ENCODE peak calls at places on chromosome 12, in seven cellular contexts. J is MCF 10A, Y is tibial nerve, V is endodermal cell, X is type B pancreatic cell, T is brain microvascular endothelial cell, F is choroid plexus epithelial cell. P is an unnamed sample.

GRCh38 chr12:48105321-48105866 is 485 bp downstream of the SENP1 start:
- DNase-seq in J (no peak), Y (no peak), V (no peak), X (peak), T (peak), F (peak), P (no peak)

GRCh38 chr12:115010324-115010995 is 326.5 kb upstream of the TBX3 start:
- DNase-seq in J (peak), Y (no peak), V (no peak), X (no peak), T (no peak), F (peak), P (no peak)

GRCh38 chr12:14238224-14238792 is 127.2 kb upstream of the ATF7IP start:
- DNase-seq in J (peak), Y (no peak), V (no peak), X (no peak), T (no peak), F (peak), P (no peak)

GRCh38 chr12:119239040-119239439 is 60.3 kb downstream of the HSPB8 start:
- DNase-seq in J (no peak), Y (no peak), V (no peak), X (no peak), T (no peak), F (no peak), P (no peak)

GRCh38 chr12:1592444-1593231 is 1.7 kb downstream of the FBXL14 start:
- DNase-seq in J (peak), Y (no peak), V (peak), X (no peak), T (peak), F (peak), P (no peak)

GRCh38 chr12:121801601-121802484 is 2.0 kb upstream of the SETD1B start:
- DNase-seq in J (peak), Y (no peak), V (no peak), X (no peak), T (no peak), F (peak), P (no peak)

GRCh38 chr12:96224219-96224615 is 30.0 kb downstream of the ELK3 start:
- DNase-seq in J (no peak), Y (no peak), V (no peak), X (no peak), T (no peak), F (no peak), P (no peak)

GRCh38 chr12:65403188-65403587 is 124.7 kb downstream of the MSRB3 start:
- DNase-seq in J (no peak), Y (no peak), V (no peak), X (no peak), T (no peak), F (no peak), P (no peak)

GRCh38 chr12:27709932-27710591 is 570 bp upstream of the MRPS35 start:
- DNase-seq in J (no peak), Y (no peak), V (no peak), X (no peak), T (peak), F (peak), P (peak)

GRCh38 chr12:68954811-68955210 is 21.8 kb upstream of the CPM start:
- DNase-seq in J (no peak), Y (no peak), V (no peak), X (no peak), T (no peak), F (no peak), P (no peak)

GRCh38 chr12:51379571-51379970 is 11.6 kb downstream of the GALNT6 start:
- DNase-seq in J (no peak), Y (no peak), V (no peak), X (no peak), T (no peak), F (no peak), P (no peak)

GRCh38 chr12:52125499-52125900 is 46.0 kb downstream of the SMIM41 start:
- DNase-seq in J (no peak), Y (no peak), V (peak), X (no peak), T (no peak), F (no peak), P (no peak)

GRCh38 chr12:53115112-53115890 is 12.0 kb downstream of the SOAT2 start:
- DNase-seq in J (no peak), Y (no peak), V (peak), X (no peak), T (no peak), F (no peak), P (no peak)

GRCh38 chr12:120290541-120291312 is 976 bp downstream of the RNU4-2 start:
- DNase-seq in J (peak), Y (no peak), V (peak), X (no peak), T (no peak), F (no peak), P (no peak)

DNA sequence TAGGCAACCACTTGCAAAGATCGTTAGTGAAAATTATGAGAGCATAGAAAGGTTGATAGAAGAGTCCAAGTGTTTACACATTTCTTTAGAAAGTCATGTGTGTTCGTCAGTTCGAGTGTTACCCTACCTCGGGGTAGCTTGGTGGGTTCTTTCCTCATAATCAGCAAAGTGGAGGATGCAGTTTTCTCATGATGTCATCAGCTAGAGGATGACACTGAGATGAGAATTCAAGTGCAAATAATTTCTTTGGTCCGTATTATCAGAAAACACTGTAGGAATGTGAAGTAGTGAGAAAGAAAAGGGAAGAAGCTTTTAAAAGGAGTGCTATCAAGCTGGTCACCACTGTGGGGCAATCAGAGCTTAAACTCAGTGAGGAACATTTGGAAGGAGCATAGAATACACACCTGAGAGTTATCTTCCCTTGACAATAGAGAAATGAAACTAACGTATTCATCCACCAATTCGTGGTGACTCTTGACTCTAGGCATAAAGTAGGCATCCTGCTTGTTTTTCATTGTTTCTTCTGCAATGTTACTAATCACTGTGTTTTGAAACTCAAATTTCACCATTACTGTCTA is 1340.9 kb upstream of the TMEM132C start:
- DNase-seq in J (peak), Y (no peak), V (no peak), X (no peak), T (no peak), F (no peak), P (no peak)
- TF ChIP-seq CTCF in J (no peak), Y (no peak), V (peak), X (no peak), T (no peak), F (no peak), P (no peak)

GRCh38 chr12:17215754-17216153 is 609.8 kb upstream of the LMO3 start:
- DNase-seq in J (peak), Y (no peak), V (no peak), X (no peak), T (no peak), F (no peak), P (no peak)
- TF ChIP-seq CTCF in J (no peak), Y (no peak), V (peak), X (no peak), T (no peak), F (no peak), P (no peak)

GRCh38 chr12:110531741-110532333 is 29.7 kb downstream of the RAD9B start:
- DNase-seq in J (peak), Y (no peak), V (no peak), X (no peak), T (no peak), F (peak), P (no peak)

GRCh38 chr12:110530511-110530910 is 28.4 kb downstream of the RAD9B start:
- DNase-seq in J (no peak), Y (no peak), V (peak), X (no peak), T (no peak), F (no peak), P (no peak)

GRCh38 chr12:110533607-110534006 is 31.5 kb downstream of the RAD9B start:
- DNase-seq in J (no peak), Y (no peak), V (peak), X (no peak), T (no peak), F (peak), P (no peak)

GRCh38 chr12:110532644-110533043 is 30.5 kb downstream of the RAD9B start:
- DNase-seq in J (no peak), Y (no peak), V (no peak), X (no peak), T (no peak), F (no peak), P (no peak)

GRCh38 chr12:110528277-110528839 is 26.2 kb downstream of the RAD9B start:
- DNase-seq in J (no peak), Y (no peak), V (peak), X (no peak), T (no peak), F (no peak), P (no peak)
- TF ChIP-seq CTCF in J (no peak), Y (no peak), V (no peak), X (no peak), T (no peak), F (no peak), P (no peak)

DNA sequence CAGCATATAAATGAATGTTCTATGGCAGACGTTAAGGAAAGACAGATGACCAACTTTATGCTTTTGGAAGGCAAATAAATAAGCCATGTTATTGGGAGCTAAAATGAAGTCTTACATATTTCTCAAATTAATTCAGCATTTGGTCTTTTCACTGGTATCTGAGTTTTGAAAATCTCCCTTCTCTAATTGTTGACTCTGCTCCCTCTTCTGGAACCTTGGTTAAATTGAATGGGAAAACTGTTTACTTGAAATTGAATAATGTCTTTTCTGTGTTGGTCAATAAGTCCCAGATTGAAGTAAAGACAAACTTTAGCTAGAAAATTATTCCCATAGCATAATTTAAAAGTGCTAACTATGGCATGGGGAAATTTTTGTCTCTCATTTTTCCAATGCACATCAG is 38.7 kb downstream of the LGR5 start:
- DNase-seq in J (no peak), Y (no peak), V (no peak), X (no peak), T (no peak), F (no peak), P (no peak)
- TF ChIP-seq CTCF in J (no peak), Y (no peak), V (no peak), X (no peak), T (no peak), F (no peak), P (no peak)